ENCODE peak calls at places on chromosomes 12 and 14, in nine cellular contexts. S is psoas muscle; V is left lung; J is GM12878; Y is dorsolateral prefrontal cortex; Q is CD8-positive, alpha-beta T cell; C is stomach; M is PC-3; E is bronchial epithelial cell. U is an unnamed sample.

GRCh38 chr12:59657266-59657665 is 61.4 kb downstream of the SLC16A7 start:
- DNase-seq in E (peak; percentile 72), Q (no peak), J (no peak), C (no peak), M (no peak), V (no peak), S (no peak), Y (no peak), U (no peak)

GRCh38 chr12:79183946-79184345 is 319.4 kb downstream of the SYT1 start:
- DNase-seq in Y (no peak), E (no peak), Q (no peak), S (no peak), C (no peak), M (no peak), J (no peak), V (no peak), U (no peak)

GRCh38 chr12:44314007-44314500 is 478.2 kb downstream of the TMEM117 start:
- DNase-seq in Y (no peak), E (no peak), S (no peak), M (peak; percentile 40), V (no peak), J (no peak), Q (no peak), C (no peak), U (no peak)

GRCh38 chr12:89060133-89060532 is 292.2 kb downstream of the DUSP6 start:
- DNase-seq in Y (no peak), M (no peak), S (no peak), J (no peak), E (no peak), C (no peak), V (no peak), Q (no peak), U (no peak)

GRCh38 chr12:15163001-15163400 is 58.2 kb downstream of the RERG start:
- DNase-seq in S (no peak), Y (no peak), M (no peak), E (peak; percentile 12), J (no peak), V (no peak), C (no peak), Q (no peak), U (no peak)

GRCh38 chr12:89335452-89336244 is 16.7 kb downstream of the DUSP6 start:
- DNase-seq in Y (no peak), S (no peak), J (no peak), Q (no peak), V (no peak), E (peak; percentile 55), M (peak; percentile 16), C (no peak), U (no peak)

GRCh38 chr14:83197271-83197670 is 1663.6 kb upstream of the SEL1L start:
- DNase-seq in C (no peak), Y (no peak), E (no peak), J (no peak), M (no peak), V (no peak), S (no peak), Q (no peak), U (no peak)

GRCh38 chr12:96902076-96902475 is 5.0 kb upstream of the NEDD1 start:
- DNase-seq in C (no peak), S (no peak), J (no peak), E (no peak), V (no peak), Y (no peak), Q (no peak), M (no peak), U (no peak)

GRCh38 chr14:94614802-94615201 is 2.6 kb downstream of the SERPINA3 start:
- DNase-seq in V (no peak), J (no peak), S (no peak), Q (no peak), C (no peak), Y (no peak), M (no peak), E (no peak), U (no peak)

GRCh38 chr12:96193725-96194571 is at the start of gene ELK3:
- DNase-seq in V (peak; percentile 91), J (no peak), E (peak; percentile 72), S (peak; percentile 53), Y (no peak), C (peak; percentile 73), Q (peak; percentile 58), M (peak; percentile 74), U (peak; percentile 73)

GRCh38 chr14:60250318-60251035 is 1.5 kb downstream of the PPM1A start:
- DNase-seq in E (peak; percentile 45), C (no peak), S (no peak), J (no peak), V (no peak), Q (no peak), Y (no peak), M (peak; percentile 71), U (no peak)

GRCh38 chr14:32934891-32935633 is 3.6 kb upstream of the NPAS3 start:
- DNase-seq in C (no peak), V (peak; percentile 74), J (no peak), E (no peak), Y (no peak), M (no peak), S (no peak), Q (no peak), U (no peak)

GRCh38 chr12:122009741-122010140 is 11.9 kb upstream of the BCL7A start:
- DNase-seq in S (no peak), Q (no peak), M (no peak), J (no peak), E (no peak), V (no peak), Y (no peak), C (no peak), U (no peak)

GRCh38 chr12:122014781-122015180 is 6.9 kb upstream of the BCL7A start:
- DNase-seq in V (no peak), Q (no peak), C (no peak), Y (no peak), M (no peak), E (no peak), S (no peak), J (no peak), U (no peak)

GRCh38 chr12:122013136-122013535 is 8.5 kb upstream of the BCL7A start:
- DNase-seq in J (no peak), E (no peak), Q (no peak), V (no peak), Y (no peak), S (no peak), C (no peak), M (no peak), U (no peak)

GRCh38 chr12:122012184-122012583 is 9.5 kb upstream of the BCL7A start:
- DNase-seq in E (no peak), V (no peak), Y (no peak), Q (no peak), C (no peak), J (no peak), M (peak; percentile 36), S (no peak), U (no peak)

DNA sequence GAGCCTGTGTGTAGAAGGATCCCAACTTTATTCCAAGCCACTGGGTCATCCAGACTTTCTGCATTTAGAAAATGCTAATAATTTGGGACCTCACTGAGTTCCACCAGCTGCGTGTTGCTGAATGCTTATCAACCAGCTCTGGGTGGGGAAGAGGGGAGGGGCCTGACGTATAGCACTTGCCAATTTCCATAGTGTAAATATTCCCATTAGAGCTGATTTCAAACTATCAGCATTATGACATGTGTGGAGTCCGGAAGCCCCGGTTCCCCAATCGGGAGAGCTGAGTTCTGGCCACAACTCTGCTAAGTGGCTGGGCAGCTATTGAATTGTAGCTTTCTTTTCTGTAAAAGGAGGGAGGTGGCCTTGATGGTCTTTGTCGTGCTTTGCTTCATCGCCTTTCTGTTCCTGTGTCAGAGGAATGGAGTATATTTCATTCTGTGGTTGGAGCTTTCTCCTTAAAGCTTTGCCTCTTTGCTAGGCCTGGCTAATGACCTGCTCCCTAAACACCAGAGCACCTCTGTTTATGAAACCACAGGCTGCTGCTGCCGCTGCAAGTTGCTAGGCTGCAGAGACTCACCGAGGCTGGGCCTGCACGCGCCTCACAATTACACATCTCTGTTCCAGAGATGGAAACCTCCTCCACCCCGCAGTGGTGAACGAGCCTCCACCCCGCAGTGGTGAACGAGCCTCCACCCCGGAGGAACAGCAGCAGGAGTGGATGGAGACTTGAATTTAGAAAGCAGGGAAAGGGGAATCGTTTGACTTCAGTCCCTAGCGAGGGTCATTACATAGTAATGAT is 7.7 kb upstream of the BCL7A start:
- DNase-seq in C (no peak), E (no peak), M (no peak), Q (no peak), V (no peak), Y (no peak), S (no peak), J (no peak), U (no peak)
- H3K4me3 ChIP-seq in C (no peak overlapping the region), E (no peak overlapping the region), M (no peak overlapping the region), Q (no peak overlapping the region), V (no peak overlapping the region), Y (no peak overlapping the region), S (no peak overlapping the region), J (no peak overlapping the region), U (no peak overlapping the region)

DNA sequence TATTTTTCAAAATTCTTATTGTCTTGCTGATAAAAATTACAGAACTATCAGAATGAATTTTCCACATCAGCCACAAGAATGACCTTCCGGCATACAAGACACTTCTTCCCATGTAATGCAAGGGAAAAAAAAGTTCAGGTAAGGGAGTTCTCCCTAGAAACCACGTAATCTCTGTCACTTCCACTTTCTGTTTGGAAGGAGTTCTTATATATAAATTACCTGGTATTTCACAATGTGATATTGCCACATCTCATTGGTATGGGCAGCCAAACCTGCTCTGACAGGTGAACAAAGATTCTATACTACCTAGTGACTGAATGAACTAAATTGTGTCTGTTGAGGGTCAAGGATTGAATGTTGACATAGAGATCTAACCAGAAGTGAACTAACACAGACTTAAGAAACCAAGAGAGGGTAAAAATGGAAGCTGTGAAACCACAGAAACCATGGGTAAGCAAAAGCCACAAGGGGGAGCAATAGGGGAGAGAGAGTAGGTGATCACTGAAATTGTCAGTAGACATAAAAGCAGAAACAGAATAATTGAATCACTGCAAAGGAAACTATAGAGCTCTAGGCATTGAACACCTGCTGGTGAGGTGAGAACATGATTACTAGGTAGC is 161.3 kb downstream of the RPL10L start:
- DNase-seq in M (peak; percentile 55), Y (no peak), S (no peak), C (no peak), J (peak; percentile 52), Q (no peak), V (no peak), E (peak; percentile 95), U (no peak)
- TF ChIP-seq CTCF in M (peak; percentile 66), Y (no peak), S (no peak), C (peak; percentile 9), J (peak; percentile 33), Q (no peak), V (peak; percentile 14), E (peak; percentile 52), U (peak; percentile 43)

GRCh38 chr14:61812347-61813100 is 50.3 kb downstream of the SNAPC1 start:
- DNase-seq in E (no peak), Q (no peak), S (peak; percentile 19), M (no peak), J (no peak), V (peak; percentile 83), Y (no peak), C (no peak), U (peak; percentile 18)

GRCh38 chr14:61811882-61812346 is 49.7 kb downstream of the SNAPC1 start:
- DNase-seq in Q (no peak), Y (no peak), C (no peak), M (no peak), S (no peak), E (no peak), V (no peak), J (no peak), U (no peak)

GRCh38 chr14:61813101-61813596 is 50.9 kb downstream of the SNAPC1 start:
- DNase-seq in V (no peak), S (no peak), C (no peak), Y (no peak), Q (no peak), M (no peak), J (no peak), E (no peak), U (no peak)
- H3K27me3 ChIP-seq in V (peaks cover 81% of the 10 kb centered on the region), S (peaks cover 6% of the 10 kb centered on the region), C (no peaks in the 10 kb centered on the region), Y (peaks cover 13% of the 10 kb centered on the region), Q (peaks cover 8% of the 10 kb centered on the region), M (peaks cover 39% of the 10 kb centered on the region), J (peaks cover 6% of the 10 kb centered on the region), E (peaks cover 20% of the 10 kb centered on the region), U (no peaks in the 10 kb centered on the region)

GRCh38 chr12:110100315-110100970 is 23.7 kb upstream of the IFT81 start:
- DNase-seq in V (no peak), Y (peak; percentile 66), S (peak; percentile 52), J (peak; percentile 93), E (peak; percentile 65), Q (peak; percentile 49), C (peak; percentile 71), M (peak; percentile 85), U (peak; percentile 80)
- H3K4me3 ChIP-seq in V (no peak overlapping the region), Y (peak overlapping the region; percentile 2), S (no peak overlapping the region), J (no peak overlapping the region), E (no peak overlapping the region), Q (no peak overlapping the region), C (no peak overlapping the region), M (no peak overlapping the region), U (peak overlapping the region; percentile 9)

U was measured in GM06990.